ENCODE peak calls at places on chromosomes 4 and X, in seven cellular contexts. One of them, this sample, is unnamed.

GRCh38 chr4:45030059-45030458 is 303.7 kb upstream of the GNPDA2 start:
- DNase-seq in MM.1S: no peak
- DNase-seq in brain microvascular endothelial cell: no peak
- DNase-seq in right atrium auricular region: no peak
- DNase-seq in thyroid gland: no peak
- DNase-seq in keratinocyte: no peak
- DNase-seq in astrocyte: no peak
- DNase-seq in this sample: no peak

GRCh38 chr4:8028368-8028767 is 88.7 kb upstream of the AFAP1 start:
- DNase-seq in MM.1S: no peak
- DNase-seq in brain microvascular endothelial cell: no peak
- DNase-seq in right atrium auricular region: no peak
- DNase-seq in thyroid gland: no peak
- DNase-seq in keratinocyte: no peak
- DNase-seq in astrocyte: no peak
- DNase-seq in this sample: no peak

GRCh38 chr4:108849611-108850406 is 87.0 kb upstream of the ETNPPL start:
- DNase-seq in MM.1S: peak; percentile 98
- DNase-seq in brain microvascular endothelial cell: peak; percentile 44
- DNase-seq in right atrium auricular region: no peak
- DNase-seq in thyroid gland: peak; percentile 36
- DNase-seq in keratinocyte: no peak
- DNase-seq in astrocyte: peak; percentile 87
- DNase-seq in this sample: peak; percentile 77

GRCh38 chr4:56410247-56410646 is 23.0 kb upstream of the AASDH start:
- DNase-seq in MM.1S: no peak
- DNase-seq in brain microvascular endothelial cell: peak; percentile 97
- DNase-seq in right atrium auricular region: no peak
- DNase-seq in thyroid gland: peak; percentile 55
- DNase-seq in keratinocyte: peak; percentile 77
- DNase-seq in astrocyte: peak; percentile 97
- DNase-seq in this sample: peak; percentile 96

GRCh38 chr4:140930556-140930955 is 174.4 kb upstream of the TBC1D9 start:
- DNase-seq in MM.1S: no peak
- DNase-seq in brain microvascular endothelial cell: no peak
- DNase-seq in right atrium auricular region: no peak
- DNase-seq in thyroid gland: no peak
- DNase-seq in keratinocyte: no peak
- DNase-seq in astrocyte: no peak
- DNase-seq in this sample: no peak

GRCh38 chrX:127306262-127306661 is 486.7 kb downstream of the PRR32 start:
- DNase-seq in MM.1S: no peak
- DNase-seq in brain microvascular endothelial cell: no peak
- DNase-seq in right atrium auricular region: no peak
- DNase-seq in thyroid gland: no peak
- DNase-seq in keratinocyte: no peak
- DNase-seq in astrocyte: no peak
- DNase-seq in this sample: no peak

GRCh38 chrX:41381685-41382084 is 47.7 kb downstream of the DDX3X start:
- DNase-seq in MM.1S: no peak
- DNase-seq in brain microvascular endothelial cell: peak; percentile 80
- DNase-seq in right atrium auricular region: peak; percentile 64
- DNase-seq in thyroid gland: no peak
- DNase-seq in keratinocyte: no peak
- DNase-seq in astrocyte: peak; percentile 68
- DNase-seq in this sample: peak; percentile 81

GRCh38 chr4:40579983-40580382 is 49.7 kb downstream of the RBM47 start:
- DNase-seq in MM.1S: no peak
- DNase-seq in brain microvascular endothelial cell: no peak
- DNase-seq in right atrium auricular region: no peak
- DNase-seq in thyroid gland: no peak
- DNase-seq in keratinocyte: peak; percentile 33
- DNase-seq in astrocyte: peak; percentile 95
- DNase-seq in this sample: peak; percentile 11

GRCh38 chrX:22803353-22803752 is 196.4 kb upstream of the DDX53 start:
- DNase-seq in MM.1S: peak; percentile 40
- DNase-seq in brain microvascular endothelial cell: no peak
- DNase-seq in right atrium auricular region: no peak
- DNase-seq in thyroid gland: no peak
- DNase-seq in keratinocyte: no peak
- DNase-seq in astrocyte: no peak
- DNase-seq in this sample: no peak

GRCh38 chr4:33302298-33302697 is 2582.1 kb downstream of the PCDH7 start:
- DNase-seq in MM.1S: no peak
- DNase-seq in brain microvascular endothelial cell: no peak
- DNase-seq in right atrium auricular region: no peak
- DNase-seq in thyroid gland: no peak
- DNase-seq in keratinocyte: no peak
- DNase-seq in astrocyte: peak; percentile 68
- DNase-seq in this sample: no peak

GRCh38 chr4:172573899-172574298 is 594.7 kb upstream of the GALNT7 start:
- DNase-seq in MM.1S: no peak
- DNase-seq in brain microvascular endothelial cell: no peak
- DNase-seq in right atrium auricular region: no peak
- DNase-seq in thyroid gland: no peak
- DNase-seq in keratinocyte: no peak
- DNase-seq in astrocyte: no peak
- DNase-seq in this sample: no peak
- H3K4me3 ChIP-seq in MM.1S: no peak overlapping the region
- H3K4me3 ChIP-seq in brain microvascular endothelial cell: no peak overlapping the region
- H3K4me3 ChIP-seq in right atrium auricular region: no peak overlapping the region
- H3K4me3 ChIP-seq in thyroid gland: no peak overlapping the region
- H3K4me3 ChIP-seq in keratinocyte: no peak overlapping the region
- H3K4me3 ChIP-seq in astrocyte: no peak overlapping the region
- H3K4me3 ChIP-seq in this sample: no peak overlapping the region

GRCh38 chr4:122003335-122003734 is 51.5 kb upstream of the TRPC3 start:
- DNase-seq in MM.1S: peak; percentile 71
- DNase-seq in brain microvascular endothelial cell: peak; percentile 22
- DNase-seq in right atrium auricular region: no peak
- DNase-seq in thyroid gland: no peak
- DNase-seq in keratinocyte: no peak
- DNase-seq in astrocyte: no peak
- DNase-seq in this sample: no peak
- TF ChIP-seq CTCF in MM.1S: peak; percentile 82
- TF ChIP-seq CTCF in brain microvascular endothelial cell: peak; percentile 55
- TF ChIP-seq CTCF in right atrium auricular region: no peak
- TF ChIP-seq CTCF in thyroid gland: no peak
- TF ChIP-seq CTCF in keratinocyte: peak; percentile 47
- TF ChIP-seq CTCF in astrocyte: peak; percentile 30
- TF ChIP-seq CTCF in this sample: peak; percentile 20

DNA sequence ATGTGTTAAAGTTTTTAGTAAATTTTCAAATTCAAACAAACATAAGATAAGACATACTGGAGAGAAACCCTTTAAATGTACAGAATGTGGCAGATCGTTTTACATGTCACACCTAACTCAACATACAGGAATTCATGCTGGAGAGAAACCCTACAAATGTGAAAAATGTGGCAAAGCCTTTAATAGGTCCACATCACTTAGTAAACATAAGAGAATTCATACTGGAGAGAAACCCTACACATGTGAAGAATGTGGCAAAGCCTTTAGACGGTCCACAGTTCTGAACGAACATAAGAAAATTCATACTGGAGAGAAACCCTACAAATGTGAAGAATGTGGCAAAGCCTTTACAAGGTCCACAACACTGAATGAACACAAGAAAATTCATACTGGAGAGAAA is 32.8 kb downstream of the ZNF595 start:
- DNase-seq in MM.1S: no peak
- DNase-seq in brain microvascular endothelial cell: no peak
- DNase-seq in right atrium auricular region: no peak
- DNase-seq in thyroid gland: no peak
- DNase-seq in keratinocyte: no peak
- DNase-seq in astrocyte: no peak
- DNase-seq in this sample: no peak
- H3K4me3 ChIP-seq in MM.1S: no peak overlapping the region
- H3K4me3 ChIP-seq in brain microvascular endothelial cell: no peak overlapping the region
- H3K4me3 ChIP-seq in right atrium auricular region: no peak overlapping the region
- H3K4me3 ChIP-seq in thyroid gland: no peak overlapping the region
- H3K4me3 ChIP-seq in keratinocyte: no peak overlapping the region
- H3K4me3 ChIP-seq in astrocyte: no peak overlapping the region
- H3K4me3 ChIP-seq in this sample: no peak overlapping the region

GRCh38 chr4:107182347-107182746 is 146.2 kb upstream of the DKK2 start:
- DNase-seq in MM.1S: no peak
- DNase-seq in brain microvascular endothelial cell: no peak
- DNase-seq in right atrium auricular region: no peak
- DNase-seq in thyroid gland: no peak
- DNase-seq in keratinocyte: no peak
- DNase-seq in astrocyte: no peak
- DNase-seq in this sample: no peak

GRCh38 chr4:107183155-107183774 is 147.2 kb upstream of the DKK2 start:
- DNase-seq in MM.1S: peak; percentile 67
- DNase-seq in brain microvascular endothelial cell: peak; percentile 40
- DNase-seq in right atrium auricular region: no peak
- DNase-seq in thyroid gland: peak; percentile 12
- DNase-seq in keratinocyte: no peak
- DNase-seq in astrocyte: peak; percentile 51
- DNase-seq in this sample: peak; percentile 80
- TF ChIP-seq CTCF in MM.1S: peak; percentile 78
- TF ChIP-seq CTCF in brain microvascular endothelial cell: peak; percentile 80
- TF ChIP-seq CTCF in right atrium auricular region: peak; percentile 62
- TF ChIP-seq CTCF in thyroid gland: peak; percentile 56
- TF ChIP-seq CTCF in keratinocyte: peak; percentile 70
- TF ChIP-seq CTCF in astrocyte: peak; percentile 90
- TF ChIP-seq CTCF in this sample: peak; percentile 72

GRCh38 chr4:48343531-48343930 is 2.2 kb downstream of the SLAIN2 start:
- DNase-seq in MM.1S: no peak
- DNase-seq in brain microvascular endothelial cell: no peak
- DNase-seq in right atrium auricular region: no peak
- DNase-seq in thyroid gland: no peak
- DNase-seq in keratinocyte: no peak
- DNase-seq in astrocyte: no peak
- DNase-seq in this sample: no peak
- H3K4me3 ChIP-seq in MM.1S: no peak overlapping the region
- H3K4me3 ChIP-seq in brain microvascular endothelial cell: peak overlapping the region; percentile 93
- H3K4me3 ChIP-seq in right atrium auricular region: peak overlapping the region; percentile 95
- H3K4me3 ChIP-seq in thyroid gland: no peak overlapping the region
- H3K4me3 ChIP-seq in keratinocyte: peak overlapping the region; percentile 90
- H3K4me3 ChIP-seq in astrocyte: peak overlapping the region; percentile 81
- H3K4me3 ChIP-seq in this sample: peak overlapping the region; percentile 92

GRCh38 chrX:141278306-141278705 is 36.0 kb upstream of the SPANXC start:
- DNase-seq in MM.1S: peak; percentile 10
- DNase-seq in brain microvascular endothelial cell: no peak
- DNase-seq in right atrium auricular region: no peak
- DNase-seq in thyroid gland: peak; percentile 7
- DNase-seq in keratinocyte: no peak
- DNase-seq in astrocyte: no peak
- DNase-seq in this sample: peak; percentile 9
- TF ChIP-seq CTCF in MM.1S: peak; percentile 46
- TF ChIP-seq CTCF in brain microvascular endothelial cell: peak; percentile 76
- TF ChIP-seq CTCF in right atrium auricular region: no peak
- TF ChIP-seq CTCF in thyroid gland: peak; percentile 5
- TF ChIP-seq CTCF in keratinocyte: peak; percentile 69
- TF ChIP-seq CTCF in astrocyte: peak; percentile 55
- TF ChIP-seq CTCF in this sample: peak; percentile 48

DNA sequence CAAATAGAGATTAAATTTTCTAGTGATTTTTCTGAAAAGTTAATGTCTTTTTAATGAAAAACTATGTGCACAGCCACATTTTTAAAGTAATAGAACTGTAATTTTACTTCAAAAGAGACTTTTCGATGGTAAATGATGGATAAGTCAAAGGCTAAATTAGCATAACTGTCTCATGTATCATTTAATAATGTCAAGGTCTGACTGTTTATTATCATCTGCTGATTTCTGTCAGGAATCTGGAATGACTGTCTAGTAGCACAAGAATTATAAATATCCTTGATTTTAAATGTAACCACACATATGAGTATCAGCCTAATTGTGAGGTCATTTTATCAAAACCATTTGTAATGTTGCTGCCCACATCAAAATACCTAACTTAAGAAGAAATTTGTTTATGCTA is 333.8 kb downstream of the EPHA5 start:
- DNase-seq in MM.1S: no peak
- DNase-seq in brain microvascular endothelial cell: no peak
- DNase-seq in right atrium auricular region: no peak
- DNase-seq in thyroid gland: no peak
- DNase-seq in keratinocyte: no peak
- DNase-seq in astrocyte: no peak
- DNase-seq in this sample: no peak
- H3K4me3 ChIP-seq in MM.1S: no peak overlapping the region
- H3K4me3 ChIP-seq in brain microvascular endothelial cell: no peak overlapping the region
- H3K4me3 ChIP-seq in right atrium auricular region: no peak overlapping the region
- H3K4me3 ChIP-seq in thyroid gland: no peak overlapping the region
- H3K4me3 ChIP-seq in keratinocyte: no peak overlapping the region
- H3K4me3 ChIP-seq in astrocyte: no peak overlapping the region
- H3K4me3 ChIP-seq in this sample: no peak overlapping the region

DNA sequence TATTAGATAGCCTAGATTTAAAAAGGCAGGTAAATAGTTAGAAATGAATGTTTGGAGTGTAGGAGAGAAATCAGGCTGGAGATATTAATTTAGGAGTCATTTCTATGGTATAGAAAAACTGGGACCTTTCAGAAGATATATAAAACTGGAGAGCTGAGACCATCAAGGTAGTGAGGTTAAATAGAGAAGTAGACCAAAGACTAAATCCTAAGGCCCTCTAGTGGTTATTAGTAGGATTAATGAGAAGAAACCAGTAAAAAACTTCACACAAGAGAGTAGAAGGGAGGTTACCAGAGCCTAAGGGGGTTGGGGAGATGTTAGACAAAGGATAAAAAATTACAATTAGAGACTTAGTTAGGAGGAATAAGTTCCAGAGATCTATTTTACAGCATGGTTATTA is 351.0 kb upstream of the SPANXN1 start:
- DNase-seq in MM.1S: peak; percentile 20
- DNase-seq in brain microvascular endothelial cell: no peak
- DNase-seq in right atrium auricular region: no peak
- DNase-seq in thyroid gland: no peak
- DNase-seq in keratinocyte: no peak
- DNase-seq in astrocyte: no peak
- DNase-seq in this sample: no peak
- TF ChIP-seq CTCF in MM.1S: peak; percentile 37
- TF ChIP-seq CTCF in brain microvascular endothelial cell: peak; percentile 10
- TF ChIP-seq CTCF in right atrium auricular region: no peak
- TF ChIP-seq CTCF in thyroid gland: no peak
- TF ChIP-seq CTCF in keratinocyte: peak; percentile 34
- TF ChIP-seq CTCF in astrocyte: no peak
- TF ChIP-seq CTCF in this sample: no peak

DNA sequence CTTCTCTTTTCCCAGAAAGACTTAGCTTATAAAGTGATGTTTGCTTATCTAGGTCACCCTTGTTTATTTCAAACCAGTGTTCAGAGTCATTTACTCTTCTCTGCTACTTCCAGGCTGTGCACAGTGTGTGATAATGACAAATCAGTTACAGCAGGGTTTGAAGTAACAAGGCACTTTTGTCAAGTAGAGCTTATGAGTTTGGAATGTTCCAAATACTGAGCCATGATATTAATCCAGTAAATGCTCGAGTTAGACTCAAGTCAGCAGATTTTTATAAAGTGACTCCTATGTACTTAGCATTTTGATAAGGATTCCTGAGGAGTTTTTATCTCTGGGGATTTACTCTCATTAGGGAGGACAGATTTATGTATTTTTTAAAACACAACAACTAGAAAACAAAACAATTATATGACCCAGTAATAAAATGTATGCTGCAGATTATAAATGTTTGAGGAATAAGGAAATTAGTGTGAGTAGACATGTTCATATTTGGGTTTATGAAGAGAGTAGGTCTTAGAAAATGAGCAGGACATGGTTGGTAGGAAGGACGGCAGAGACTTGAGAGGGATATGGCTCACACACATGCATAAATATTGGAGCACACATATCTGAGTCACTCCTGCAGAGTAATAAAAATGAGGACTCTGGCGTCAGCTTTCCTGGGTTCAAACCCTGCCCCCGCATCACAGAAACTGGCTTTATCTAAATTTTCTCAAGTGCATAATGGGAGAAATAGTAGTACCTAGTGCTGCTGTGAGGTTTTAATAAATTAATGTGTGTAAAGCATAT is 271.1 kb downstream of the FBXO8 start:
- DNase-seq in MM.1S: no peak
- DNase-seq in brain microvascular endothelial cell: no peak
- DNase-seq in right atrium auricular region: no peak
- DNase-seq in thyroid gland: no peak
- DNase-seq in keratinocyte: no peak
- DNase-seq in astrocyte: no peak
- DNase-seq in this sample: no peak
- H3K4me3 ChIP-seq in MM.1S: no peak overlapping the region
- H3K4me3 ChIP-seq in brain microvascular endothelial cell: no peak overlapping the region
- H3K4me3 ChIP-seq in right atrium auricular region: no peak overlapping the region
- H3K4me3 ChIP-seq in thyroid gland: no peak overlapping the region
- H3K4me3 ChIP-seq in keratinocyte: no peak overlapping the region
- H3K4me3 ChIP-seq in astrocyte: no peak overlapping the region
- H3K4me3 ChIP-seq in this sample: no peak overlapping the region